ENCODE peak calls at places on chromosomes 13 and 19, in ten cellular contexts. One of them, this sample, is unnamed.

GRCh38 chr13:73767747-73768315 is 366.4 kb downstream of the KLF12 start:
- DNase-seq in T follicular helper cell: no peak
- DNase-seq in prostate gland: no peak
- DNase-seq in activated naive CD4-positive, alpha-beta T cell treated with anti-CD3 and anti-CD28 coated beads for 36 hours: peak
- DNase-seq in activated CD4-positive, alpha-beta T cell treated with anti-CD3 and anti-CD28 coated beads for 1 hour: no peak
- DNase-seq in AML-193: no peak
- DNase-seq in foreskin fibroblast: no peak
- DNase-seq in ascending aorta: no peak
- DNase-seq in iris pigment epithelial cell: peak
- DNase-seq in aorta: no peak
- DNase-seq in this sample: peak

GRCh38 chr13:58160980-58161379 is 529.4 kb downstream of the PCDH17 start:
- DNase-seq in prostate gland: no peak
- DNase-seq in iris pigment epithelial cell: no peak
- DNase-seq in foreskin fibroblast: no peak
- DNase-seq in T follicular helper cell: no peak
- DNase-seq in AML-193: no peak
- DNase-seq in aorta: no peak
- DNase-seq in activated CD4-positive, alpha-beta T cell treated with anti-CD3 and anti-CD28 coated beads for 1 hour: no peak
- DNase-seq in activated naive CD4-positive, alpha-beta T cell treated with anti-CD3 and anti-CD28 coated beads for 36 hours: no peak
- DNase-seq in ascending aorta: no peak
- DNase-seq in this sample: no peak

GRCh38 chr19:41886761-41887710 is 4.1 kb downstream of the ARHGEF1 start:
- DNase-seq in prostate gland: no peak
- DNase-seq in activated CD4-positive, alpha-beta T cell treated with anti-CD3 and anti-CD28 coated beads for 1 hour: peak
- DNase-seq in aorta: no peak
- DNase-seq in iris pigment epithelial cell: no peak
- DNase-seq in foreskin fibroblast: no peak
- DNase-seq in activated naive CD4-positive, alpha-beta T cell treated with anti-CD3 and anti-CD28 coated beads for 36 hours: peak
- DNase-seq in ascending aorta: no peak
- DNase-seq in AML-193: no peak
- DNase-seq in T follicular helper cell: peak
- DNase-seq in this sample: peak

GRCh38 chr19:33442706-33443105 is 69.2 kb downstream of the CEBPG start:
- DNase-seq in prostate gland: no peak
- DNase-seq in iris pigment epithelial cell: no peak
- DNase-seq in AML-193: no peak
- DNase-seq in ascending aorta: no peak
- DNase-seq in aorta: peak
- DNase-seq in foreskin fibroblast: no peak
- DNase-seq in activated CD4-positive, alpha-beta T cell treated with anti-CD3 and anti-CD28 coated beads for 1 hour: no peak
- DNase-seq in T follicular helper cell: no peak
- DNase-seq in activated naive CD4-positive, alpha-beta T cell treated with anti-CD3 and anti-CD28 coated beads for 36 hours: no peak
- DNase-seq in this sample: no peak

GRCh38 chr13:43377955-43378354 is 354.6 kb downstream of the DNAJC15 start:
- DNase-seq in prostate gland: no peak
- DNase-seq in AML-193: no peak
- DNase-seq in iris pigment epithelial cell: peak
- DNase-seq in foreskin fibroblast: peak
- DNase-seq in T follicular helper cell: no peak
- DNase-seq in activated CD4-positive, alpha-beta T cell treated with anti-CD3 and anti-CD28 coated beads for 1 hour: no peak
- DNase-seq in ascending aorta: no peak
- DNase-seq in aorta: no peak
- DNase-seq in activated naive CD4-positive, alpha-beta T cell treated with anti-CD3 and anti-CD28 coated beads for 36 hours: no peak
- DNase-seq in this sample: no peak

GRCh38 chr19:19537321-19538048 is 580 bp upstream of the CILP2 start:
- DNase-seq in ascending aorta: no peak
- DNase-seq in activated naive CD4-positive, alpha-beta T cell treated with anti-CD3 and anti-CD28 coated beads for 36 hours: no peak
- DNase-seq in foreskin fibroblast: no peak
- DNase-seq in AML-193: no peak
- DNase-seq in T follicular helper cell: no peak
- DNase-seq in prostate gland: no peak
- DNase-seq in activated CD4-positive, alpha-beta T cell treated with anti-CD3 and anti-CD28 coated beads for 1 hour: no peak
- DNase-seq in aorta: no peak
- DNase-seq in iris pigment epithelial cell: no peak
- DNase-seq in this sample: no peak

GRCh38 chr13:49679244-49679643 is 12.0 kb downstream of the EBPL start:
- DNase-seq in prostate gland: no peak
- DNase-seq in foreskin fibroblast: no peak
- DNase-seq in AML-193: peak
- DNase-seq in ascending aorta: no peak
- DNase-seq in aorta: no peak
- DNase-seq in iris pigment epithelial cell: peak
- DNase-seq in T follicular helper cell: no peak
- DNase-seq in activated naive CD4-positive, alpha-beta T cell treated with anti-CD3 and anti-CD28 coated beads for 36 hours: peak
- DNase-seq in activated CD4-positive, alpha-beta T cell treated with anti-CD3 and anti-CD28 coated beads for 1 hour: no peak
- DNase-seq in this sample: peak

GRCh38 chr19:7687177-7687576 is 6.5 kb downstream of the TRAPPC5 start:
- DNase-seq in T follicular helper cell: no peak
- DNase-seq in foreskin fibroblast: no peak
- DNase-seq in activated naive CD4-positive, alpha-beta T cell treated with anti-CD3 and anti-CD28 coated beads for 36 hours: no peak
- DNase-seq in iris pigment epithelial cell: no peak
- DNase-seq in ascending aorta: no peak
- DNase-seq in activated CD4-positive, alpha-beta T cell treated with anti-CD3 and anti-CD28 coated beads for 1 hour: no peak
- DNase-seq in aorta: no peak
- DNase-seq in AML-193: no peak
- DNase-seq in prostate gland: no peak
- DNase-seq in this sample: peak

GRCh38 chr13:33405371-33405770 is 119.8 kb upstream of the STARD13 start:
- DNase-seq in aorta: no peak
- DNase-seq in AML-193: no peak
- DNase-seq in T follicular helper cell: no peak
- DNase-seq in foreskin fibroblast: no peak
- DNase-seq in activated CD4-positive, alpha-beta T cell treated with anti-CD3 and anti-CD28 coated beads for 1 hour: no peak
- DNase-seq in activated naive CD4-positive, alpha-beta T cell treated with anti-CD3 and anti-CD28 coated beads for 36 hours: no peak
- DNase-seq in ascending aorta: no peak
- DNase-seq in prostate gland: no peak
- DNase-seq in iris pigment epithelial cell: no peak
- DNase-seq in this sample: no peak

GRCh38 chr19:11345122-11345752 is 831 bp downstream of the TMEM205 start:
- DNase-seq in activated naive CD4-positive, alpha-beta T cell treated with anti-CD3 and anti-CD28 coated beads for 36 hours: no peak
- DNase-seq in ascending aorta: no peak
- DNase-seq in aorta: no peak
- DNase-seq in T follicular helper cell: no peak
- DNase-seq in prostate gland: no peak
- DNase-seq in AML-193: no peak
- DNase-seq in activated CD4-positive, alpha-beta T cell treated with anti-CD3 and anti-CD28 coated beads for 1 hour: no peak
- DNase-seq in iris pigment epithelial cell: no peak
- DNase-seq in foreskin fibroblast: no peak
- DNase-seq in this sample: peak

GRCh38 chr19:8904597-8904996 is 72.4 kb downstream of the MBD3L1 start:
- DNase-seq in iris pigment epithelial cell: no peak
- DNase-seq in activated CD4-positive, alpha-beta T cell treated with anti-CD3 and anti-CD28 coated beads for 1 hour: no peak
- DNase-seq in aorta: no peak
- DNase-seq in AML-193: no peak
- DNase-seq in activated naive CD4-positive, alpha-beta T cell treated with anti-CD3 and anti-CD28 coated beads for 36 hours: no peak
- DNase-seq in T follicular helper cell: no peak
- DNase-seq in ascending aorta: no peak
- DNase-seq in foreskin fibroblast: no peak
- DNase-seq in prostate gland: no peak
- DNase-seq in this sample: no peak

GRCh38 chr19:34692541-34692940 is 15.1 kb downstream of the ZNF302 start:
- DNase-seq in activated CD4-positive, alpha-beta T cell treated with anti-CD3 and anti-CD28 coated beads for 1 hour: no peak
- DNase-seq in activated naive CD4-positive, alpha-beta T cell treated with anti-CD3 and anti-CD28 coated beads for 36 hours: no peak
- DNase-seq in aorta: no peak
- DNase-seq in AML-193: no peak
- DNase-seq in iris pigment epithelial cell: no peak
- DNase-seq in foreskin fibroblast: no peak
- DNase-seq in T follicular helper cell: no peak
- DNase-seq in prostate gland: no peak
- DNase-seq in ascending aorta: no peak
- DNase-seq in this sample: no peak

GRCh38 chr13:39317284-39317683 is 279.0 kb downstream of the NHLRC3 start:
- DNase-seq in foreskin fibroblast: peak
- DNase-seq in ascending aorta: peak
- DNase-seq in AML-193: no peak
- DNase-seq in activated CD4-positive, alpha-beta T cell treated with anti-CD3 and anti-CD28 coated beads for 1 hour: no peak
- DNase-seq in T follicular helper cell: no peak
- DNase-seq in activated naive CD4-positive, alpha-beta T cell treated with anti-CD3 and anti-CD28 coated beads for 36 hours: no peak
- DNase-seq in prostate gland: no peak
- DNase-seq in aorta: peak
- DNase-seq in iris pigment epithelial cell: peak
- DNase-seq in this sample: no peak

GRCh38 chr19:20079487-20079886 is 1.7 kb downstream of the ZNF90 start:
- DNase-seq in T follicular helper cell: no peak
- DNase-seq in foreskin fibroblast: no peak
- DNase-seq in activated naive CD4-positive, alpha-beta T cell treated with anti-CD3 and anti-CD28 coated beads for 36 hours: no peak
- DNase-seq in iris pigment epithelial cell: peak
- DNase-seq in prostate gland: no peak
- DNase-seq in ascending aorta: no peak
- DNase-seq in AML-193: no peak
- DNase-seq in aorta: no peak
- DNase-seq in activated CD4-positive, alpha-beta T cell treated with anti-CD3 and anti-CD28 coated beads for 1 hour: no peak
- DNase-seq in this sample: no peak

GRCh38 chr19:4069331-4069959 is 2.7 kb upstream of the ZBTB7A start:
- DNase-seq in activated naive CD4-positive, alpha-beta T cell treated with anti-CD3 and anti-CD28 coated beads for 36 hours: peak
- DNase-seq in T follicular helper cell: no peak
- DNase-seq in AML-193: peak
- DNase-seq in activated CD4-positive, alpha-beta T cell treated with anti-CD3 and anti-CD28 coated beads for 1 hour: no peak
- DNase-seq in foreskin fibroblast: no peak
- DNase-seq in ascending aorta: peak
- DNase-seq in aorta: peak
- DNase-seq in prostate gland: no peak
- DNase-seq in iris pigment epithelial cell: no peak
- DNase-seq in this sample: no peak

GRCh38 chr13:59746291-59746962 is 417.3 kb downstream of the DIAPH3 start:
- DNase-seq in foreskin fibroblast: peak
- DNase-seq in T follicular helper cell: no peak
- DNase-seq in aorta: no peak
- DNase-seq in AML-193: no peak
- DNase-seq in ascending aorta: no peak
- DNase-seq in iris pigment epithelial cell: peak
- DNase-seq in activated naive CD4-positive, alpha-beta T cell treated with anti-CD3 and anti-CD28 coated beads for 36 hours: no peak
- DNase-seq in prostate gland: no peak
- DNase-seq in activated CD4-positive, alpha-beta T cell treated with anti-CD3 and anti-CD28 coated beads for 1 hour: no peak
- DNase-seq in this sample: peak

GRCh38 chr13:40164137-40164536 is 502.3 kb downstream of the FOXO1 start:
- DNase-seq in ascending aorta: peak
- DNase-seq in prostate gland: no peak
- DNase-seq in activated CD4-positive, alpha-beta T cell treated with anti-CD3 and anti-CD28 coated beads for 1 hour: no peak
- DNase-seq in T follicular helper cell: no peak
- DNase-seq in activated naive CD4-positive, alpha-beta T cell treated with anti-CD3 and anti-CD28 coated beads for 36 hours: no peak
- DNase-seq in iris pigment epithelial cell: peak
- DNase-seq in foreskin fibroblast: peak
- DNase-seq in aorta: no peak
- DNase-seq in AML-193: no peak
- DNase-seq in this sample: no peak

GRCh38 chr19:29609636-29610035 is 3.6 kb downstream of the POP4 start:
- DNase-seq in prostate gland: no peak
- DNase-seq in foreskin fibroblast: no peak
- DNase-seq in T follicular helper cell: no peak
- DNase-seq in ascending aorta: no peak
- DNase-seq in activated CD4-positive, alpha-beta T cell treated with anti-CD3 and anti-CD28 coated beads for 1 hour: no peak
- DNase-seq in AML-193: no peak
- DNase-seq in iris pigment epithelial cell: no peak
- DNase-seq in activated naive CD4-positive, alpha-beta T cell treated with anti-CD3 and anti-CD28 coated beads for 36 hours: no peak
- DNase-seq in aorta: no peak
- DNase-seq in this sample: no peak

GRCh38 chr13:83883061-83883523 is 818 bp upstream of the SLITRK1 start:
- DNase-seq in foreskin fibroblast: no peak
- DNase-seq in iris pigment epithelial cell: no peak
- DNase-seq in ascending aorta: no peak
- DNase-seq in activated CD4-positive, alpha-beta T cell treated with anti-CD3 and anti-CD28 coated beads for 1 hour: no peak
- DNase-seq in AML-193: no peak
- DNase-seq in T follicular helper cell: no peak
- DNase-seq in activated naive CD4-positive, alpha-beta T cell treated with anti-CD3 and anti-CD28 coated beads for 36 hours: no peak
- DNase-seq in prostate gland: no peak
- DNase-seq in aorta: no peak
- DNase-seq in this sample: no peak

GRCh38 chr19:12840091-12841079 is 2.1 kb downstream of the MAST1 start:
- DNase-seq in AML-193: no peak
- DNase-seq in aorta: no peak
- DNase-seq in activated naive CD4-positive, alpha-beta T cell treated with anti-CD3 and anti-CD28 coated beads for 36 hours: peak
- DNase-seq in prostate gland: peak
- DNase-seq in ascending aorta: no peak
- DNase-seq in iris pigment epithelial cell: peak
- DNase-seq in foreskin fibroblast: peak
- DNase-seq in T follicular helper cell: no peak
- DNase-seq in activated CD4-positive, alpha-beta T cell treated with anti-CD3 and anti-CD28 coated beads for 1 hour: no peak
- DNase-seq in this sample: peak

GRCh38 chr19:49652723-49653465 is 10.9 kb downstream of the SCAF1 start:
- DNase-seq in activated CD4-positive, alpha-beta T cell treated with anti-CD3 and anti-CD28 coated beads for 1 hour: no peak
- DNase-seq in iris pigment epithelial cell: no peak
- DNase-seq in ascending aorta: no peak
- DNase-seq in foreskin fibroblast: no peak
- DNase-seq in activated naive CD4-positive, alpha-beta T cell treated with anti-CD3 and anti-CD28 coated beads for 36 hours: no peak
- DNase-seq in prostate gland: no peak
- DNase-seq in aorta: no peak
- DNase-seq in T follicular helper cell: no peak
- DNase-seq in AML-193: no peak
- DNase-seq in this sample: no peak

GRCh38 chr19:3098141-3098514 is 4.0 kb downstream of the GNA11 start:
- DNase-seq in iris pigment epithelial cell: no peak
- DNase-seq in ascending aorta: no peak
- DNase-seq in AML-193: no peak
- DNase-seq in prostate gland: no peak
- DNase-seq in activated CD4-positive, alpha-beta T cell treated with anti-CD3 and anti-CD28 coated beads for 1 hour: no peak
- DNase-seq in T follicular helper cell: no peak
- DNase-seq in activated naive CD4-positive, alpha-beta T cell treated with anti-CD3 and anti-CD28 coated beads for 36 hours: no peak
- DNase-seq in foreskin fibroblast: no peak
- DNase-seq in aorta: no peak
- DNase-seq in this sample: no peak

GRCh38 chr19:48915757-48916156 is 15.6 kb downstream of the NUCB1 start:
- DNase-seq in foreskin fibroblast: no peak
- DNase-seq in activated CD4-positive, alpha-beta T cell treated with anti-CD3 and anti-CD28 coated beads for 1 hour: no peak
- DNase-seq in ascending aorta: no peak
- DNase-seq in T follicular helper cell: no peak
- DNase-seq in activated naive CD4-positive, alpha-beta T cell treated with anti-CD3 and anti-CD28 coated beads for 36 hours: no peak
- DNase-seq in aorta: no peak
- DNase-seq in prostate gland: no peak
- DNase-seq in iris pigment epithelial cell: no peak
- DNase-seq in AML-193: no peak
- DNase-seq in this sample: no peak

GRCh38 chr19:1045247-1045603 is 5.3 kb downstream of the ABCA7 start:
- DNase-seq in activated CD4-positive, alpha-beta T cell treated with anti-CD3 and anti-CD28 coated beads for 1 hour: no peak
- DNase-seq in prostate gland: no peak
- DNase-seq in AML-193: no peak
- DNase-seq in ascending aorta: no peak
- DNase-seq in foreskin fibroblast: no peak
- DNase-seq in T follicular helper cell: peak
- DNase-seq in aorta: peak
- DNase-seq in iris pigment epithelial cell: peak
- DNase-seq in activated naive CD4-positive, alpha-beta T cell treated with anti-CD3 and anti-CD28 coated beads for 36 hours: peak
- DNase-seq in this sample: peak

GRCh38 chr13:105817498-105817897 is 718.0 kb downstream of the EFNB2 start:
- DNase-seq in foreskin fibroblast: no peak
- DNase-seq in prostate gland: no peak
- DNase-seq in activated CD4-positive, alpha-beta T cell treated with anti-CD3 and anti-CD28 coated beads for 1 hour: no peak
- DNase-seq in AML-193: no peak
- DNase-seq in T follicular helper cell: no peak
- DNase-seq in ascending aorta: no peak
- DNase-seq in aorta: no peak
- DNase-seq in activated naive CD4-positive, alpha-beta T cell treated with anti-CD3 and anti-CD28 coated beads for 36 hours: no peak
- DNase-seq in iris pigment epithelial cell: no peak
- DNase-seq in this sample: no peak

GRCh38 chr13:36966404-36966803 is 32.7 kb downstream of the ALG5 start:
- DNase-seq in activated CD4-positive, alpha-beta T cell treated with anti-CD3 and anti-CD28 coated beads for 1 hour: no peak
- DNase-seq in iris pigment epithelial cell: peak
- DNase-seq in foreskin fibroblast: no peak
- DNase-seq in AML-193: no peak
- DNase-seq in prostate gland: no peak
- DNase-seq in aorta: no peak
- DNase-seq in ascending aorta: no peak
- DNase-seq in activated naive CD4-positive, alpha-beta T cell treated with anti-CD3 and anti-CD28 coated beads for 36 hours: no peak
- DNase-seq in T follicular helper cell: no peak
- DNase-seq in this sample: no peak

GRCh38 chr13:51590966-51591627 is 6.8 kb downstream of the WDFY2 start:
- DNase-seq in activated CD4-positive, alpha-beta T cell treated with anti-CD3 and anti-CD28 coated beads for 1 hour: no peak
- DNase-seq in T follicular helper cell: no peak
- DNase-seq in foreskin fibroblast: peak
- DNase-seq in aorta: no peak
- DNase-seq in AML-193: peak
- DNase-seq in activated naive CD4-positive, alpha-beta T cell treated with anti-CD3 and anti-CD28 coated beads for 36 hours: no peak
- DNase-seq in prostate gland: peak
- DNase-seq in iris pigment epithelial cell: peak
- DNase-seq in ascending aorta: peak
- DNase-seq in this sample: no peak

GRCh38 chr13:100533588-100534041 is 55.0 kb downstream of the GGACT start:
- DNase-seq in foreskin fibroblast: no peak
- DNase-seq in activated naive CD4-positive, alpha-beta T cell treated with anti-CD3 and anti-CD28 coated beads for 36 hours: no peak
- DNase-seq in aorta: no peak
- DNase-seq in activated CD4-positive, alpha-beta T cell treated with anti-CD3 and anti-CD28 coated beads for 1 hour: no peak
- DNase-seq in iris pigment epithelial cell: no peak
- DNase-seq in T follicular helper cell: no peak
- DNase-seq in prostate gland: no peak
- DNase-seq in AML-193: no peak
- DNase-seq in ascending aorta: no peak
- DNase-seq in this sample: no peak

This sample was measured in GM12865.